ENCODE peak calls at places on chromosomes 7 and 10, in five cellular contexts. X, M, O, G and F are unnamed samples.
A peak's percentile ranks its signal among the peaks of the same experiment; 100 is the strongest.

GRCh38 chr10:21083861-21084260 is 186.8 kb upstream of the NEBL start:
- DNase-seq in X (no peak), M (no peak), G (no peak), O (no peak), F (no peak)

GRCh38 chr7:85103962-85104361 is 82.9 kb downstream of the SEMA3D start:
- DNase-seq in O (no peak), X (no peak), G (no peak), M (no peak), F (no peak)

GRCh38 chr7:96658011-96658391 is 51.6 kb downstream of the SEM1 start:
- DNase-seq in O (no peak), G (no peak), M (no peak), X (no peak), F (no peak)

GRCh38 chr7:29080803-29081202 is 65.5 kb downstream of the CPVL start:
- DNase-seq in G (no peak), O (no peak), M (no peak), X (no peak), F (no peak)

GRCh38 chr10:118151461-118151860 is 104.7 kb upstream of the RAB11FIP2 start:
- DNase-seq in M (no peak), X (no peak), O (no peak), G (no peak), F (no peak)

GRCh38 chr10:75226656-75227055 is 9.1 kb downstream of the COMTD1 start:
- DNase-seq in G (peak; percentile 47), X (no peak), M (no peak), O (no peak), F (no peak)

GRCh38 chr10:90319188-90319914 is 538.5 kb downstream of the HTR7 start:
- DNase-seq in O (peak; percentile 59), X (no peak), G (peak; percentile 21), M (peak; percentile 43), F (peak; percentile 48)

GRCh38 chr10:32205666-32206065 is 141.3 kb downstream of the EPC1 start:
- DNase-seq in G (no peak), O (no peak), X (no peak), M (no peak), F (no peak)

GRCh38 chr7:133853706-133854276 is 273.3 kb upstream of the LRGUK start:
- DNase-seq in M (peak; percentile 47), G (peak; percentile 55), O (peak; percentile 71), X (peak; percentile 51), F (peak; percentile 9)

GRCh38 chr7:15515201-15515777 is 46.5 kb downstream of the AGMO start:
- DNase-seq in O (no peak), M (no peak), G (no peak), X (no peak), F (no peak)

GRCh38 chr7:50775826-50776225 is 6.9 kb downstream of the GRB10 start:
- DNase-seq in G (no peak), X (no peak), M (no peak), O (no peak), F (no peak)

DNA sequence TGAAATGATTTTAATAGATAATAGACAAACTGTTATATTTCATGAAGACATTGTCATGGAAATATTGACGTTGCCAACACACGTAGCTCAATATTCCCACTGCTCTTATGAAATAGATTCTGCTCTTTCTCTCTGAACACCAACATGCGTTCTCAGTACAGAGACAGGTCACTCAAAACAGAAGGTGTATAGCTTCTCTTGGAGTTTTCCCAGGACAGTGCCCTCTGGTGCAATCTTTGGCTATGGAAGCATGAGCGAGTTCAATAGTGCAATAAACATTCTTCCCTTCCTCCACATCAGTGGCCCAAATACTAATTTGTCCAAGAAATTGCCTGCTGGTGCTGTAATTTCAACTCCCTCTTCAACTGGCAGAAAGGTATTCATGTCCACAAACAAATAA is 145.3 kb downstream of the MAGI2 start:
- DNase-seq in M (peak; percentile 55), O (no peak), X (no peak), G (no peak), F (no peak)
- TF ChIP-seq ATF2 in M (no peak), O (no peak), X (no peak), G (no peak), F (no peak)

GRCh38 chr7:63067897-63068585 is 930.6 kb upstream of the ZNF722 start:
- DNase-seq in G (no peak), X (peak; percentile 20), O (no peak), M (no peak), F (no peak)
- TF ChIP-seq ATF2 in G (no peak), X (no peak), O (no peak), M (no peak), F (no peak)

DNA sequence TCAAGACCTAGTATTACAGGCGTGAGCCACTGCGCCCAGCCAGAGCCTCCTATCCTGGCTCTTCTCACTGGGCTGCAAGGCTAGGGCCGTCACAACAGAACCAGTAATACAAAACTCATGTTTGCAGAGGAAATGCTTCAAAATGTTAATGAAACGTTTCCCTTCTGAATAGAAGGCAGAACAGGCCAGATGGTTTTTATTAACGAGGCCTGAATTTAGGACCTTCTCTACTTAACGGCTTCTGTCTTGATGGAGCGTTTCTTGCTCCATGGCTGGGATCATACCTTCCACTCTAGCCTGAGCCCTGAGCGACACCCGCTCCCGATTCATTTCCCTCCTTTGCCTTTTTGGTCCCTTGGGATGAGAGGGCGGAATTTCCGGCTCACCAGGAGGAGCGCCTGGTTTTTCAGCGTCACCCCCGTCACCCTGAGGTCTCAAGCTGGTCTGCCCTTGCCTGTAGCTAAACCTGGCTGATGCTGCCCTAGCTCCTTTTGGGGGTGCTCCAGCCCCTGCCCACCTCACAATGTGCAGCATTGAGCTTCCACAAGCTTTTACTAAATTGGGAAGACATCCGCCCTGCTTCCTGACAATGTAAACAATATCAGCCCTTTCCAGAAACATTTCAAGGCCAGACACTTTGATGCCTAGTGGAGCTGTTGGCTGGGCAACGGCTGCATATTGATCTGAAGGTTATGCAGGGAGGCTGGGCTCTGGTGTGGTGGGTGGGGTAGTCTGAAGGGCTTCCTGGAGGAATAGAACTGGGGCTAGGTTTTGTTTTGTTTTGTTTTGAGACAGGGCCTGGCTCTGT is 5.2 kb downstream of the CLIP2 start:
- DNase-seq in M (peak; percentile 89), O (no peak), X (peak; percentile 6), G (no peak), F (no peak)
- TF ChIP-seq ATF2 in M (peak; percentile 52), O (no peak), X (no peak), G (no peak), F (no peak)

GRCh38 chr10:128463991-128464755 is 337.9 kb upstream of the MKI67 start:
- DNase-seq in M (peak; percentile 51), X (no peak), G (no peak), O (no peak), F (peak; percentile 4)

GRCh38 chr10:128465697-128466096 is 339.5 kb upstream of the MKI67 start:
- DNase-seq in M (no peak), G (no peak), O (no peak), X (no peak), F (no peak)

GRCh38 chr10:128469515-128469914 is 343.3 kb upstream of the MKI67 start:
- DNase-seq in G (no peak), X (no peak), O (no peak), M (no peak), F (no peak)

GRCh38 chr10:128468462-128468861 is 342.2 kb upstream of the MKI67 start:
- DNase-seq in M (no peak), X (no peak), G (no peak), O (no peak), F (no peak)

DNA sequence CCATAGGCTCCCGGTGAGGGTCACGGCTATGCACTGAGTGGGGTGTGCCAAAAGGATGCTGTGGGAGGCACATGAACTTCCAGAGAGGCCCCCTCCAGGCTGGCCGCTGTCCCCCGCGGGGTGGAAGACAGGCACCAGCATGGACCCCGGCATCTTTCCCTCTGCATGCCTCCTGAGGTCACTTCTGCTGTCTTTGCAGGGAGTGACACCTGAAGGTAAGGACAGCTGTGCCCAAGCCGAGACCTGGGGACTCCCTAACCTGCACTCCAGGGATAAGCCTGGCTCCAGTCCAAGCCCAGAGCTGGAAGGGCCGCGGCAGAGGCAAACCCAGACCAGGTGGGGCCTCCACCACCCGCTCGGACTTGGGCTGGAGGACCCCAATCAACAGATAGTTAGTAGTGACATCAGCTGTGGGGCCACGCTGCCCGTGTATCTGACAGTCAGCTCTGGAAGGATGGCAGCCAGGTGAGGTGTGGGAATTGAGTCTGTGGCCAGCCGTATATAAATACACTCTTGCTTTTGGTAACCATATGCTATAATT is 340.7 kb upstream of the MKI67 start:
- DNase-seq in X (no peak), G (no peak), M (no peak), O (no peak), F (no peak)
- TF ChIP-seq ATF2 in X (no peak), G (no peak), M (no peak), O (no peak), F (no peak)

GRCh38 chr7:47154781-47155180 is 427.1 kb downstream of the TNS3 start:
- DNase-seq in O (no peak), X (no peak), M (no peak), G (no peak), F (no peak)

GRCh38 chr7:47150497-47151260 is 431.2 kb downstream of the TNS3 start:
- DNase-seq in X (no peak), M (no peak), O (no peak), G (no peak), F (no peak)

GRCh38 chr7:47152307-47152706 is 429.6 kb downstream of the TNS3 start:
- DNase-seq in X (no peak), O (no peak), M (no peak), G (no peak), F (no peak)

GRCh38 chr7:47153076-47153475 is 428.8 kb downstream of the TNS3 start:
- DNase-seq in G (no peak), O (no peak), M (peak; percentile 66), X (no peak), F (no peak)

DNA sequence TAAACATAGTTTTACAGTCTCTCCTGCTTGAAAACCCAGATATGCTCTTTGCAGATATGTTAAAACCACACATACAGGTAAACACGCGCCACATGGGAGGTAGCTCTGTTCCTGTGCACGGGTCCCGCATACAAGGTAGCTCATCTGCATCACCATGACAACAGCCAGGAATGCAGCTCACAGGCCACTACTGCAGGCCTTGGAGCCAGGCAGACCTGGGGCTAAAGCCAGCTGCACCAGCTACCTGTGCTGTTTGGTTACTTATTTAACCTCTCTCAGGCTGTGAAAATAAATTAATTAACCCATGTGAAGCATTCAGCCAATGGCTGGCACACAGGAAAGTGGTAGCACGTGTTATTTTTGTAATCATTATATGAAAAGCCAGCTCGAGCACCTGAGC is 428.3 kb downstream of the TNS3 start:
- DNase-seq in G (peak; percentile 73), M (peak; percentile 13), O (peak; percentile 56), X (no peak), F (no peak)
- TF ChIP-seq ATF2 in G (no peak), M (no peak), O (no peak), X (no peak), F (no peak)

GRCh38 chr10:62437696-62438095 is 63.5 kb downstream of the ZNF365 start:
- DNase-seq in X (peak; percentile 48), G (no peak), M (peak; percentile 41), O (no peak), F (no peak)
- TF ChIP-seq ATF2 in X (no peak), G (no peak), M (no peak), O (no peak), F (no peak)

GRCh38 chr7:39017369-39017768 is 39.7 kb downstream of the POU6F2 start:
- DNase-seq in O (no peak), M (no peak), X (no peak), G (no peak), F (no peak)
- TF ChIP-seq ATF2 in O (no peak), M (no peak), X (no peak), G (no peak), F (no peak)

GRCh38 chr10:102133373-102134195 is 744 bp downstream of the PPRC1 start:
- DNase-seq in G (peak; percentile 53), X (peak; percentile 79), O (peak; percentile 74), M (peak; percentile 78), F (no peak)
- TF ChIP-seq ATF2 in G (no peak), X (no peak), O (no peak), M (no peak), F (no peak)